ENCODE peak calls at places on chromosome 20, in nine cellular contexts. B is astrocyte of the spinal cord; Y is CD4-positive, CD25-positive, alpha-beta regulatory T cell; N is esophagus muscularis mucosa; W is ovary; T is stomach; V is GM23248; H is IMR-90; O is transverse colon. U is an unnamed sample.

GRCh38 chr20:35497780-35498189 is 31.7 kb downstream of the C20orf173 start:
- DNase-seq in O (peak), W (peak), Y (no peak), N (peak), T (no peak), V (no peak), H (no peak), B (no peak), U (no peak)

GRCh38 chr20:59403962-59404314 is 103.5 kb downstream of the EDN3 start:
- DNase-seq in H (no peak), B (no peak), T (no peak), V (no peak), Y (no peak), W (no peak), N (no peak), O (no peak), U (no peak)

GRCh38 chr20:51628533-51629398 is 86.2 kb upstream of the NFATC2 start:
- DNase-seq in Y (no peak), T (no peak), V (peak), N (no peak), H (peak), B (peak), W (no peak), O (no peak), U (peak)

GRCh38 chr20:49766979-49767419 is 45.6 kb upstream of the SLC9A8 start:
- DNase-seq in T (no peak), B (no peak), Y (no peak), O (no peak), H (no peak), V (no peak), N (no peak), W (no peak), U (no peak)

GRCh38 chr20:346640-347316 is at the start of gene NRSN2:
- DNase-seq in Y (no peak), H (peak), B (peak), O (peak), T (peak), V (peak), N (no peak), W (peak), U (peak)

GRCh38 chr20:57023007-57023406 is 243.4 kb downstream of the BMP7 start:
- DNase-seq in T (no peak), W (no peak), O (no peak), B (no peak), Y (no peak), H (no peak), N (no peak), V (no peak), U (no peak)

GRCh38 chr20:48760403-48760889 is 67.4 kb downstream of the PREX1 start:
- DNase-seq in O (peak), Y (peak), W (no peak), T (peak), B (peak), N (no peak), H (peak), V (peak), U (peak)

GRCh38 chr20:11891827-11892521 is 25.7 kb upstream of the BTBD3 start:
- DNase-seq in B (peak), N (no peak), O (peak), V (peak), Y (no peak), H (peak), W (peak), T (peak), U (peak)

GRCh38 chr20:31968299-31969126 is 562 bp downstream of the XKR7 start:
- DNase-seq in N (no peak), B (peak), H (peak), W (peak), V (peak), O (peak), Y (peak), T (peak), U (peak)

GRCh38 chr20:18314786-18315406 is 26.6 kb downstream of the ZNF133 start:
- DNase-seq in Y (no peak), O (no peak), H (peak), T (no peak), V (peak), B (peak), W (no peak), N (no peak), U (no peak)

GRCh38 chr20:25063546-25063945 is 5.6 kb upstream of the ACSS1 start:
- DNase-seq in O (peak), T (peak), Y (no peak), B (no peak), V (no peak), H (no peak), N (no peak), W (peak), U (no peak)

GRCh38 chr20:49846206-49846807 is 33.7 kb downstream of the SLC9A8 start:
- DNase-seq in W (peak), V (peak), H (peak), N (no peak), O (peak), Y (peak), T (peak), B (peak), U (peak)

GRCh38 chr20:10349118-10349517 is 84.9 kb downstream of the MKKS start:
- DNase-seq in T (no peak), N (no peak), B (no peak), Y (no peak), V (no peak), W (no peak), O (no peak), H (no peak), U (no peak)

GRCh38 chr20:44738779-44739477 is 6.7 kb upstream of the KCNK15 start:
- DNase-seq in Y (peak), W (peak), B (peak), O (peak), H (peak), T (peak), N (no peak), V (peak), U (peak)

GRCh38 chr20:53208110-53208908 is 236.2 kb downstream of the TSHZ2 start:
- DNase-seq in T (no peak), Y (no peak), V (no peak), O (no peak), B (no peak), N (no peak), H (no peak), W (no peak), U (no peak)

GRCh38 chr20:41180599-41181333 is 43.4 kb downstream of the PLCG1 start:
- DNase-seq in N (no peak), O (no peak), H (no peak), V (no peak), W (peak), T (peak), Y (no peak), B (no peak), U (no peak)

GRCh38 chr20:51163996-51164600 is 141.2 kb upstream of the KCNG1 start:
- DNase-seq in V (no peak), B (no peak), W (no peak), H (no peak), N (peak), T (no peak), Y (no peak), O (no peak), U (peak)

GRCh38 chr20:35726759-35727711 is 15.0 kb downstream of the RBM39 start:
- DNase-seq in O (no peak), T (no peak), B (no peak), H (no peak), Y (no peak), W (no peak), N (no peak), V (no peak), U (no peak)

GRCh38 chr20:45857836-45858250 is 429 bp downstream of the ZSWIM3 start:
- DNase-seq in Y (no peak), B (no peak), V (peak), N (no peak), O (no peak), W (no peak), H (no peak), T (no peak), U (no peak)

GRCh38 chr20:50519036-50519780 is 9.0 kb downstream of the PTPN1 start:
- DNase-seq in O (peak), Y (peak), W (no peak), V (no peak), N (no peak), T (no peak), B (no peak), H (no peak), U (no peak)

GRCh38 chr20:2066461-2067122 is 35.0 kb upstream of the STK35 start:
- DNase-seq in B (no peak), T (no peak), V (no peak), W (no peak), N (no peak), H (no peak), O (no peak), Y (no peak), U (no peak)

GRCh38 chr20:11919046-11919445 is 1.4 kb downstream of the BTBD3 start:
- DNase-seq in N (no peak), V (no peak), Y (no peak), B (peak), O (no peak), T (peak), H (peak), W (no peak), U (no peak)

GRCh38 chr20:57445298-57445697 is 54.1 kb downstream of the RBM38 start:
- DNase-seq in O (peak), T (no peak), Y (no peak), N (no peak), W (peak), H (peak), B (peak), V (peak), U (no peak)

GRCh38 chr20:24007073-24007595 is 18.6 kb upstream of the GGTLC1 start:
- DNase-seq in H (no peak), Y (no peak), T (no peak), B (no peak), O (no peak), W (no peak), V (no peak), N (no peak), U (no peak)

GRCh38 chr20:17559338-17559737 is 10.5 kb upstream of the DSTN start:
- DNase-seq in O (no peak), V (no peak), T (no peak), Y (no peak), B (no peak), H (no peak), W (no peak), N (no peak), U (no peak)

GRCh38 chr20:14331671-14332070 is 5.7 kb downstream of the FLRT3 start:
- DNase-seq in N (no peak), Y (no peak), O (no peak), W (no peak), V (no peak), T (no peak), H (no peak), B (no peak), U (no peak)

GRCh38 chr20:1489328-1489727 is 1.9 kb downstream of the SIRPB2 start:
- DNase-seq in N (no peak), O (no peak), H (no peak), Y (no peak), V (no peak), T (no peak), W (no peak), B (no peak), U (no peak)

GRCh38 chr20:8735674-8736073 is 333.2 kb upstream of the PLCB4 start:
- DNase-seq in O (no peak), H (peak), W (no peak), N (no peak), T (no peak), Y (no peak), B (no peak), V (no peak), U (no peak)

GRCh38 chr20:57323034-57323433 is 6.6 kb upstream of the SPO11 start:
- DNase-seq in W (peak), O (peak), V (peak), N (peak), Y (no peak), H (no peak), B (no peak), T (no peak), U (no peak)

GRCh38 chr20:17657079-17657825 is 24.8 kb downstream of the RRBP1 start:
- DNase-seq in O (no peak), Y (no peak), H (no peak), T (no peak), W (no peak), N (no peak), B (no peak), V (no peak), U (no peak)

GRCh38 chr20:57682184-57683038 is 27.4 kb downstream of the PMEPA1 start:
- DNase-seq in N (no peak), B (no peak), Y (no peak), O (peak), H (no peak), V (no peak), W (peak), T (no peak), U (no peak)

GRCh38 chr20:52426856-52427255 is 235.3 kb upstream of the ZFP64 start:
- DNase-seq in T (no peak), N (no peak), H (no peak), Y (no peak), V (no peak), O (no peak), B (no peak), W (no peak), U (no peak)

GRCh38 chr20:10179574-10180298 is 38.9 kb upstream of the SNAP25 start:
- DNase-seq in V (peak), O (no peak), B (no peak), N (no peak), Y (no peak), T (no peak), W (peak), H (peak), U (no peak)

GRCh38 chr20:57047281-57048026 is 219.0 kb downstream of the BMP7 start:
- DNase-seq in O (peak), T (no peak), W (no peak), B (no peak), V (no peak), Y (no peak), N (no peak), H (no peak), U (peak)

GRCh38 chr20:49821850-49822249 is 9.2 kb downstream of the SLC9A8 start:
- DNase-seq in N (no peak), V (peak), O (no peak), W (peak), B (peak), T (no peak), Y (no peak), H (peak), U (no peak)

GRCh38 chr20:53922901-53923314 is 147.5 kb downstream of the BCAS1 start:
- DNase-seq in T (no peak), W (no peak), B (no peak), O (peak), Y (no peak), H (no peak), V (peak), N (no peak), U (peak)

GRCh38 chr20:32752458-32753250 is 9.4 kb upstream of the COMMD7 start:
- DNase-seq in T (no peak), O (no peak), Y (no peak), N (no peak), H (peak), V (peak), B (peak), W (no peak), U (no peak)

GRCh38 chr20:3890410-3890751 is 1.2 kb downstream of the PANK2 start:
- DNase-seq in N (no peak), B (peak), V (peak), W (no peak), T (no peak), H (peak), Y (no peak), O (no peak), U (no peak)

GRCh38 chr20:5608448-5609161 is 141.6 kb upstream of the SHLD1 start:
- DNase-seq in O (no peak), V (peak), T (no peak), Y (peak), B (peak), H (peak), N (peak), W (no peak), U (peak)
- H3K4me3 ChIP-seq in O (no peak), V (peak), T (peak), Y (peak), B (peak), H (peak), N (peak), W (no peak), U (peak)

DNA sequence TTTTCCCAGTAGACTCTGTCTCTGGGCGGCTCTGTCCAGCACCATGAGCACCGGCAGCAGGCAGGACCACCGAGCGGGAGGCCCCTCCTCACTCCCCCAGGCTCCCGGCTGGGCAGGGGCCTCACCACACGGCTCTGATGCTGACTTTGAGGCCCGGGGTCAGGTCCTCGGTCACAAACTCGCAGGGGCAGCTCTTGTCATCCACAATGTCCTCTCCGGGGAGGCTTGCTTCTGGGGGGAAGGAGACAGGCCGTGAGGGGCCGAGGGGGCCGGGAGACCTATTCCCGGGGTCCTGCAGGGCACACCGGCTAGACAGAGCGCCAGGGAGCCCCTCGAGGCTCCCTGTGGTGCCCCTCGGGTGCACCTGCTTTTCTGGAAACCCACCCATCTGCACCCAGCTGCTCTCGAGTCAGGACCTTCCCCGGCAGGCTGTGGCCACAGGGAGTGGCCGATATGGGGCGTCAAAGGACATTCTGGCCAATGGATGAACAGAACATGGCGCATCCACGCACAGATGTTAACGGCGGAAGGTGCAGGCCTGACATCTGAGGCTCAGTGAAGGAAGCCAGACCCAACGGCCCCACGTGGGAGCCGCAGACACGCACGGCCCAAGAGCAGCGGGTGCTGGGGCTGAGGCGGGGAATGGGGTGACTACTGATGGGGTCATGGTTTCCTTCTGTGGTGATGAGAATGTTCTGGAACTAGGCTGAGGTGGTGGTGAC is 53.0 kb upstream of the CHRNA4 start:
- DNase-seq in B (no peak), Y (no peak), N (no peak), O (no peak), V (no peak), H (no peak), W (no peak), T (no peak), U (no peak)
- H3K4me3 ChIP-seq in B (no peak), Y (no peak), N (no peak), O (no peak), V (no peak), H (no peak), W (no peak), T (no peak), U (no peak)

GRCh38 chr20:63065911-63066310 is 59.1 kb upstream of the BHLHE23 start:
- DNase-seq in H (no peak), V (no peak), B (no peak), Y (no peak), N (no peak), W (no peak), T (no peak), O (no peak), U (no peak)
- H3K4me3 ChIP-seq in H (no peak), V (no peak), B (no peak), Y (no peak), N (no peak), W (no peak), T (no peak), O (no peak), U (no peak)

DNA sequence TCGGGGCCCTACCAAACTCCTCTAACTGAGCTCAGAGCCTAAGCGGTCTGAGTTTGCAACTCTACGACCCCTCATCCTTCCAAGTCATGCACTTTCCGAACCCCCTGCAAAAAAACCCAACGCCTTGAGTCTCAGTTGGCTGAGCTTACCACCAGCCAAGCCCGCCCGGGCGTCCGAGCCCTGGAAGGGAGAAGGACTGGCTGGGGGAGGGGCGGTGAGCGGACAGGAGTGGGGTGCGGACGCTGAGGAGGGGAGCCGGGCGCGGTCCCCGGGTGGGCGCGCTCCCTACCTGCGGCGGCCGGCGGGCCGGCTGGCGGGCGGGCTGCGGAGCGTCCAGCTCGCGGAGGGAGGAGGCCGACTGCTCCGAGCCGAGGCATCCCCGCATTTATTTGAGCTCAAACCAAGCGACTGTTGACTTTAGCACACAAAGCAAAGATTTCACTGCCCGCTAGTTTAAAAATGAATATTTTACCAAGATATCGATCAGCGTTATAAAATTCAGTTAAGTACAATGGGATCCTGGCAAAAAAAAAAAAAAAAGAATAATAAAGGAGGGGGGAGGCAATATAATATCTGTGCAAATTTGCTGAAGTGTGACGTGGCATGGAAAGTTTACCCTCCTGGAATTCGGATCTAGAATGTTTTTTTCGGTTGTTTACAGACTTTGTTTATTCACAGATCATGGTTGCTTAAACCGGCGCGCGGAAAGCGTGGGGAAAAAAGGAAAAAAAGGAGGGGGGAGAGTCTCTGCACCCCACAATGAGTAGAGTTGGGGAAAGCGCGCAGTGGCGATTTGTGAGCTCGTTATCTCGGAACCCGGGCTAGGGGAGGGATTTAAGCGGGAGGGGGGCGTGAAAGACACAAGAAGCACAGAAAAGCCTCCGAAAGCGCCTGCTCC is 5.9 kb downstream of the FOXA2 start:
- DNase-seq in B (no peak), Y (no peak), T (peak), N (no peak), V (no peak), W (no peak), O (peak), H (no peak), U (no peak)
- H3K4me3 ChIP-seq in B (no peak), Y (no peak), T (peak), N (peak), V (no peak), W (no peak), O (no peak), H (no peak), U (peak)

DNA sequence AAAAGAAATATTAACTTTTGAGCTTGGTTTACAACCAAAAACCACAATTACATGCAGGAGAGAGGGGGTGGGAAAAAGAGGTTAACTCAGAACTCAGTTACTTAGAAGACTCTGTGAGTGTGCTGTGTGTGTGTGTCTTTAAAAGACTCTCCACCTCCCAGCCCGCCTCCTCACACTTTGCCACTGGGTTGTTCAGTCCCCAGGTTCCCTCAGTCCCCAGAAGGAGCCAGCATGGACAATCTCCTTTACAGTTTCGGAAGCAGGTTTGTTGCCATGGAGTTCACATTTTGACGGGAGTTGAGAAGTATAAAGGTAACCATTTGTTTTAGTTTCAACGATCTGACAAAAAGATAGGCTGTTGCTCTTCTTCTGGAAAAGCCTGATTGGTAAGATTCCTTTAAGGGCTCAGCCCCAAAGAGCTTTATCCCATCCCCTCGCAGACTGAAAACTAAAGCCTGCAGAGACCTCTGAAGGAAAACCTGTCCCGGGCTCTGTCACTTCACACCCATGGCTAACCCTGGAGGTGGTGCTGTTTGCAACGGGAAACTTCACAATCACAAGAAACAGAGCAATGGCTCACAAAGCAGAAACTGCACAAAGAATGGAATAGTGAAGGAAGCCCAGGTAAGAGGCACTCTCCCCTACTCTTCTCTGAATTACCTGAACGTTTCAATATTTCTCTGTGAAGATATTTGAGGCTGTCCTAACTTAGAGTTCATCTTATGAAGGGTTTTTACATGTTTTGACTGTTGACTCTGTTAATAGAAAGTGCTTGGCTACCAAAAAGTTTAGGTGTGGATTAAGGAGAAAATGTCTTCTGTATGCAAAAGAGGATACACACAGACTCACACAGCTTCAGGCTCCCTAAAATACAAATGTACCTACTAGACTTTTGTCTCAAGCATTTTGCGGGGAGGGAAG is at the start of gene SPTLC3:
- DNase-seq in V (peak), Y (no peak), W (peak), T (peak), N (no peak), B (peak), H (peak), O (peak), U (peak)
- H3K4me3 ChIP-seq in V (peak), Y (peak), W (peak), T (peak), N (peak), B (peak), H (peak), O (peak), U (no peak)

U was measured in small intestine.